ENCODE peak calls at places on chromosomes 2 and 18, in six cellular contexts. One of them, this sample, is unnamed.

GRCh38 chr18:48752478-48752877 is 198.3 kb downstream of the SMAD7 start:
- DNase-seq in HTR-8/SVneo: no peak
- DNase-seq in Right ventricle myocardium superior: no peak
- DNase-seq in EL: no peak
- DNase-seq in ELF-1: no peak
- DNase-seq in AG08396: no peak
- DNase-seq in this sample: no peak

GRCh38 chr2:109479804-109480203 is 134.0 kb downstream of the SEPTIN10 start:
- DNase-seq in EL: no peak
- DNase-seq in HTR-8/SVneo: no peak
- DNase-seq in AG08396: no peak
- DNase-seq in ELF-1: no peak
- DNase-seq in Right ventricle myocardium superior: peak; percentile 5
- DNase-seq in this sample: no peak

GRCh38 chr2:227570615-227571014 is 28.1 kb upstream of the SCYGR2 start:
- DNase-seq in HTR-8/SVneo: no peak
- DNase-seq in Right ventricle myocardium superior: no peak
- DNase-seq in EL: peak; percentile 17
- DNase-seq in AG08396: no peak
- DNase-seq in ELF-1: no peak
- DNase-seq in this sample: no peak

GRCh38 chr2:226411727-226412360 is 387.8 kb downstream of the IRS1 start:
- DNase-seq in HTR-8/SVneo: no peak
- DNase-seq in EL: peak; percentile 79
- DNase-seq in Right ventricle myocardium superior: no peak
- DNase-seq in AG08396: no peak
- DNase-seq in ELF-1: no peak
- DNase-seq in this sample: no peak

GRCh38 chr2:109238580-109238979 is 109.6 kb downstream of the SH3RF3 start:
- DNase-seq in HTR-8/SVneo: peak; percentile 78
- DNase-seq in AG08396: peak; percentile 77
- DNase-seq in ELF-1: no peak
- DNase-seq in Right ventricle myocardium superior: peak; percentile 87
- DNase-seq in EL: peak; percentile 87
- DNase-seq in this sample: no peak

GRCh38 chr2:71498261-71498701 is 44.9 kb downstream of the DYSF start:
- DNase-seq in ELF-1: peak; percentile 60
- DNase-seq in HTR-8/SVneo: peak; percentile 77
- DNase-seq in Right ventricle myocardium superior: no peak
- DNase-seq in AG08396: peak; percentile 61
- DNase-seq in EL: peak; percentile 97
- DNase-seq in this sample: no peak

GRCh38 chr2:222960126-222960525 is 91.9 kb upstream of the KCNE4 start:
- DNase-seq in Right ventricle myocardium superior: no peak
- DNase-seq in HTR-8/SVneo: no peak
- DNase-seq in ELF-1: no peak
- DNase-seq in AG08396: no peak
- DNase-seq in EL: peak; percentile 76
- DNase-seq in this sample: no peak

GRCh38 chr2:96556441-96557330 is 20.1 kb downstream of the ARID5A start:
- DNase-seq in EL: peak; percentile 86
- DNase-seq in AG08396: peak; percentile 68
- DNase-seq in ELF-1: peak; percentile 43
- DNase-seq in Right ventricle myocardium superior: no peak
- DNase-seq in HTR-8/SVneo: peak; percentile 69
- DNase-seq in this sample: no peak

GRCh38 chr2:1546023-1546591 is 132.8 kb downstream of the TPO start:
- DNase-seq in EL: peak; percentile 64
- DNase-seq in Right ventricle myocardium superior: no peak
- DNase-seq in ELF-1: peak; percentile 64
- DNase-seq in AG08396: peak; percentile 78
- DNase-seq in HTR-8/SVneo: peak; percentile 72
- DNase-seq in this sample: peak; percentile 43

GRCh38 chr2:99481941-99482340 is 7.9 kb downstream of the REV1 start:
- DNase-seq in Right ventricle myocardium superior: no peak
- DNase-seq in HTR-8/SVneo: no peak
- DNase-seq in AG08396: no peak
- DNase-seq in ELF-1: peak; percentile 87
- DNase-seq in EL: peak; percentile 35
- DNase-seq in this sample: no peak

GRCh38 chr2:8501061-8501460 is 180.8 kb upstream of the ID2 start:
- DNase-seq in AG08396: no peak
- DNase-seq in EL: no peak
- DNase-seq in ELF-1: no peak
- DNase-seq in HTR-8/SVneo: no peak
- DNase-seq in Right ventricle myocardium superior: no peak
- DNase-seq in this sample: no peak

GRCh38 chr2:85089464-85090072 is 43.6 kb upstream of the TCF7L1 start:
- DNase-seq in AG08396: no peak
- DNase-seq in ELF-1: no peak
- DNase-seq in Right ventricle myocardium superior: no peak
- DNase-seq in EL: no peak
- DNase-seq in HTR-8/SVneo: no peak
- DNase-seq in this sample: no peak

GRCh38 chr2:199315299-199316179 is 142.2 kb downstream of the SATB2 start:
- DNase-seq in Right ventricle myocardium superior: no peak
- DNase-seq in ELF-1: peak; percentile 41
- DNase-seq in HTR-8/SVneo: no peak
- DNase-seq in EL: peak; percentile 31
- DNase-seq in AG08396: no peak
- DNase-seq in this sample: no peak

GRCh38 chr2:141021109-141021508 is 1109.7 kb downstream of the LRP1B start:
- DNase-seq in EL: peak; percentile 78
- DNase-seq in HTR-8/SVneo: peak; percentile 4
- DNase-seq in Right ventricle myocardium superior: no peak
- DNase-seq in ELF-1: no peak
- DNase-seq in AG08396: peak; percentile 11
- DNase-seq in this sample: no peak

GRCh38 chr2:42645551-42645950 is 77.1 kb downstream of the MTA3 start:
- DNase-seq in ELF-1: no peak
- DNase-seq in AG08396: no peak
- DNase-seq in HTR-8/SVneo: no peak
- DNase-seq in Right ventricle myocardium superior: no peak
- DNase-seq in EL: peak; percentile 25
- DNase-seq in this sample: no peak

GRCh38 chr2:25478736-25479135 is 137.0 kb upstream of the DNMT3A start:
- DNase-seq in AG08396: no peak
- DNase-seq in HTR-8/SVneo: no peak
- DNase-seq in EL: no peak
- DNase-seq in Right ventricle myocardium superior: no peak
- DNase-seq in ELF-1: no peak
- DNase-seq in this sample: no peak

GRCh38 chr18:39624934-39625333 is 2059.3 kb upstream of the CELF4 start:
- DNase-seq in EL: peak; percentile 67
- DNase-seq in Right ventricle myocardium superior: no peak
- DNase-seq in HTR-8/SVneo: peak; percentile 27
- DNase-seq in ELF-1: no peak
- DNase-seq in AG08396: peak; percentile 51
- DNase-seq in this sample: no peak

GRCh38 chr2:169018390-169018789 is 12.7 kb downstream of the ABCB11 start:
- DNase-seq in Right ventricle myocardium superior: no peak
- DNase-seq in EL: no peak
- DNase-seq in ELF-1: no peak
- DNase-seq in HTR-8/SVneo: no peak
- DNase-seq in AG08396: no peak
- DNase-seq in this sample: no peak

GRCh38 chr2:236862961-236863728 is 222.5 kb upstream of the COPS8 start:
- DNase-seq in AG08396: peak; percentile 78
- DNase-seq in EL: peak; percentile 94
- DNase-seq in HTR-8/SVneo: no peak
- DNase-seq in Right ventricle myocardium superior: no peak
- DNase-seq in ELF-1: no peak
- DNase-seq in this sample: no peak

GRCh38 chr2:102592601-102593000 is 26.8 kb upstream of the SLC9A2 start:
- DNase-seq in Right ventricle myocardium superior: no peak
- DNase-seq in AG08396: no peak
- DNase-seq in ELF-1: no peak
- DNase-seq in HTR-8/SVneo: no peak
- DNase-seq in EL: peak; percentile 13
- DNase-seq in this sample: no peak

GRCh38 chr2:1863386-1863785 is 119.1 kb upstream of the PXDN start:
- DNase-seq in AG08396: no peak
- DNase-seq in Right ventricle myocardium superior: no peak
- DNase-seq in HTR-8/SVneo: no peak
- DNase-seq in ELF-1: no peak
- DNase-seq in EL: no peak
- DNase-seq in this sample: no peak

GRCh38 chr2:215950009-215950408 is 63.3 kb downstream of the MREG start:
- DNase-seq in HTR-8/SVneo: peak; percentile 45
- DNase-seq in Right ventricle myocardium superior: no peak
- DNase-seq in AG08396: peak; percentile 31
- DNase-seq in ELF-1: no peak
- DNase-seq in EL: peak; percentile 53
- DNase-seq in this sample: no peak

GRCh38 chr2:202185816-202186221 is 52.6 kb downstream of the SUMO1 start:
- DNase-seq in HTR-8/SVneo: peak; percentile 78
- DNase-seq in Right ventricle myocardium superior: no peak
- DNase-seq in ELF-1: no peak
- DNase-seq in EL: peak; percentile 77
- DNase-seq in AG08396: peak; percentile 29
- DNase-seq in this sample: no peak

GRCh38 chr2:236871500-236872001 is 214.1 kb upstream of the COPS8 start:
- DNase-seq in ELF-1: peak; percentile 78
- DNase-seq in HTR-8/SVneo: peak; percentile 63
- DNase-seq in EL: peak; percentile 97
- DNase-seq in AG08396: peak; percentile 76
- DNase-seq in Right ventricle myocardium superior: peak; percentile 57
- DNase-seq in this sample: no peak

GRCh38 chr18:25278415-25278814 is 73.6 kb downstream of the ZNF521 start:
- DNase-seq in EL: no peak
- DNase-seq in Right ventricle myocardium superior: no peak
- DNase-seq in HTR-8/SVneo: no peak
- DNase-seq in AG08396: no peak
- DNase-seq in ELF-1: no peak
- DNase-seq in this sample: no peak

GRCh38 chr18:34122724-34123334 is 101.9 kb downstream of the NOL4 start:
- DNase-seq in AG08396: peak; percentile 24
- DNase-seq in HTR-8/SVneo: no peak
- DNase-seq in ELF-1: peak; percentile 39
- DNase-seq in Right ventricle myocardium superior: no peak
- DNase-seq in EL: peak; percentile 18
- DNase-seq in this sample: peak; percentile 48

GRCh38 chr2:174632847-174633620 is 35.4 kb upstream of the WIPF1 start:
- DNase-seq in Right ventricle myocardium superior: no peak
- DNase-seq in ELF-1: peak; percentile 7
- DNase-seq in AG08396: no peak
- DNase-seq in EL: peak; percentile 46
- DNase-seq in HTR-8/SVneo: no peak
- DNase-seq in this sample: no peak

GRCh38 chr2:9382604-9383235 is 40.6 kb downstream of the ITGB1BP1 start:
- DNase-seq in ELF-1: peak; percentile 58
- DNase-seq in AG08396: no peak
- DNase-seq in Right ventricle myocardium superior: no peak
- DNase-seq in HTR-8/SVneo: no peak
- DNase-seq in EL: peak; percentile 70
- DNase-seq in this sample: no peak

GRCh38 chr2:127634626-127635379 is 11.2 kb upstream of the GPR17 start:
- DNase-seq in Right ventricle myocardium superior: peak; percentile 37
- DNase-seq in HTR-8/SVneo: no peak
- DNase-seq in EL: no peak
- DNase-seq in AG08396: no peak
- DNase-seq in ELF-1: no peak
- DNase-seq in this sample: no peak

GRCh38 chr18:77199707-77200106 is 49.9 kb upstream of the GALR1 start:
- DNase-seq in ELF-1: no peak
- DNase-seq in AG08396: no peak
- DNase-seq in EL: no peak
- DNase-seq in Right ventricle myocardium superior: no peak
- DNase-seq in HTR-8/SVneo: no peak
- DNase-seq in this sample: no peak

GRCh38 chr2:69774984-69775982 is 33.3 kb downstream of the ANXA4 start:
- DNase-seq in Right ventricle myocardium superior: no peak
- DNase-seq in HTR-8/SVneo: no peak
- DNase-seq in AG08396: no peak
- DNase-seq in ELF-1: no peak
- DNase-seq in EL: no peak
- DNase-seq in this sample: no peak

GRCh38 chr18:45774065-45774521 is 50.1 kb downstream of the SLC14A1 start:
- DNase-seq in EL: peak; percentile 21
- DNase-seq in Right ventricle myocardium superior: no peak
- DNase-seq in HTR-8/SVneo: no peak
- DNase-seq in ELF-1: no peak
- DNase-seq in AG08396: no peak
- DNase-seq in this sample: no peak

GRCh38 chr2:129192841-129193253 is 786.6 kb upstream of the RAB6C start:
- DNase-seq in EL: no peak
- DNase-seq in HTR-8/SVneo: no peak
- DNase-seq in ELF-1: peak; percentile 65
- DNase-seq in AG08396: no peak
- DNase-seq in Right ventricle myocardium superior: no peak
- DNase-seq in this sample: no peak

GRCh38 chr2:25168256-25169072 is at the start of gene POMC:
- DNase-seq in AG08396: peak; percentile 39
- DNase-seq in ELF-1: peak; percentile 73
- DNase-seq in Right ventricle myocardium superior: no peak
- DNase-seq in HTR-8/SVneo: peak; percentile 45
- DNase-seq in EL: peak; percentile 30
- DNase-seq in this sample: peak; percentile 32

GRCh38 chr2:179412116-179412515 is 147.5 kb upstream of the SESTD1 start:
- DNase-seq in ELF-1: no peak
- DNase-seq in Right ventricle myocardium superior: no peak
- DNase-seq in HTR-8/SVneo: no peak
- DNase-seq in AG08396: peak; percentile 8
- DNase-seq in EL: no peak
- DNase-seq in this sample: no peak

This sample was measured in NCI-H1105.